ENCODE peak calls at places on chromosomes 11 and 22, in nine cellular contexts. P is PC-3, G is IMR-90, S is GM12878, Y is MM.1S, Z is mesenchymal stem cell, L is neuronal stem cell, D is neural progenitor cell, X is HCT116. W is an unnamed sample.

GRCh38 chr11:63687845-63688244 is 6.5 kb downstream of the RTN3 start:
- DNase-seq in D (no peak), P (no peak), S (no peak), X (no peak), G (no peak), L (no peak), Z (no peak), Y (no peak), W (no peak)

GRCh38 chr11:47603295-47603694 is 9.1 kb upstream of the C1QTNF4 start:
- DNase-seq in Y (no peak), D (no peak), Z (no peak), G (peak; percentile 37), S (no peak), X (no peak), L (no peak), P (peak; percentile 19), W (no peak)

GRCh38 chr22:33568934-33569496 is 351.3 kb downstream of the LARGE1 start:
- DNase-seq in L (no peak), D (no peak), P (no peak), Y (peak; percentile 41), X (no peak), Z (no peak), S (no peak), G (peak; percentile 36), W (peak; percentile 80)

GRCh38 chr11:120334894-120335462 is 1.2 kb upstream of the ARHGEF12 start:
- DNase-seq in Z (peak; percentile 97), S (peak; percentile 69), D (peak; percentile 71), X (no peak), P (peak; percentile 96), G (peak; percentile 94), Y (peak; percentile 84), L (peak; percentile 66), W (peak; percentile 85)

GRCh38 chr11:110989734-110990133 is 255.8 kb upstream of the POU2AF2 start:
- DNase-seq in D (no peak), S (no peak), L (no peak), P (no peak), G (peak; percentile 90), Z (peak; percentile 81), X (no peak), Y (no peak), W (no peak)

GRCh38 chr11:92888701-92889100 is 80.8 kb upstream of the MTNR1B start:
- DNase-seq in D (no peak), L (no peak), G (no peak), P (no peak), Z (no peak), Y (no peak), X (no peak), S (no peak), W (no peak)

GRCh38 chr22:37848587-37849088 is 581 bp upstream of the EIF3L start:
- DNase-seq in S (no peak), P (peak; percentile 18), Y (no peak), G (peak; percentile 16), L (no peak), X (peak; percentile 31), D (peak; percentile 32), Z (peak; percentile 39), W (peak; percentile 45)

GRCh38 chr11:67268036-67268683 is 1.9 kb downstream of the GRK2 start:
- DNase-seq in Z (no peak), L (no peak), S (peak; percentile 78), G (no peak), D (no peak), P (no peak), Y (peak; percentile 31), X (no peak), W (peak; percentile 89)

GRCh38 chr11:57343825-57344224 is 5.7 kb downstream of the P2RX3 start:
- DNase-seq in X (no peak), S (no peak), G (no peak), P (no peak), Z (no peak), Y (no peak), L (no peak), D (no peak), W (no peak)

GRCh38 chr11:9069861-9070470 is 21.4 kb downstream of the SCUBE2 start:
- DNase-seq in P (no peak), G (no peak), Z (no peak), L (no peak), X (no peak), Y (no peak), D (no peak), S (no peak), W (no peak)

GRCh38 chr11:57395905-57396623 is 5.6 kb upstream of the PRG2 start:
- DNase-seq in D (no peak), P (no peak), S (no peak), L (no peak), Z (no peak), Y (no peak), G (no peak), X (no peak), W (no peak)

DNA sequence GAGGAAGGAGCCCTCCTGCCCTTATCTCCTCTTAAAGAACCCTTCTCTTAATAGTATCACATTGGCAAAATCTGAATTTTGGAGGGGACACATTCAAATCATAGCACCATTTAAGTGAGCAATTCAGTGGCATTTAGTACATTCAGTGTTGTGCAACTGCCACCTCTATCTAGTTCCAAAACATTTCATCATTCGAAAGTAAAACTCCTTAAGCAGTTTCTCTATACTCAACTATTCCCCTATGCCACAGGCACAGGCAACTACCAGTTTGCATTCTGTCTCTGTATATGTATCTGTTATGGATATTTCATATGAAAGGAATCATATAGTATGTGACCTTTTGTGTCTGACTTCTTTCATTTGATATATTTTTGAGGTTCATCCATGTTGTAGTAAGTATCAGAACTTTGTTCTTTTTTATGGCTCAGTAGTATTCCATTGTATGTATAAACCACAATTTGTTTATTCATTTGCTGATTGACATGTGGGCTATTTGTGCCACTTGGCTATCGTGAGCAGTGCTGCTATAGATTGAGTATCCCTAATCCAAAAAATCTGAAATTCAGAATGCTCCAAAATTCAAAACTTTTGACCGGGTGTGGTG is 22.9 kb downstream of the FAR1 start:
- DNase-seq in Z (no peak), S (no peak), X (no peak), L (no peak), Y (no peak), P (no peak), G (no peak), D (no peak), W (no peak)
- H3K9ac ChIP-seq in Z (no peak overlapping the region), S (no peak overlapping the region), X (no peak overlapping the region), L (no peak overlapping the region), Y (no peak overlapping the region), P (no peak overlapping the region), G (no peak overlapping the region), D (no peak overlapping the region), W (no peak overlapping the region)

DNA sequence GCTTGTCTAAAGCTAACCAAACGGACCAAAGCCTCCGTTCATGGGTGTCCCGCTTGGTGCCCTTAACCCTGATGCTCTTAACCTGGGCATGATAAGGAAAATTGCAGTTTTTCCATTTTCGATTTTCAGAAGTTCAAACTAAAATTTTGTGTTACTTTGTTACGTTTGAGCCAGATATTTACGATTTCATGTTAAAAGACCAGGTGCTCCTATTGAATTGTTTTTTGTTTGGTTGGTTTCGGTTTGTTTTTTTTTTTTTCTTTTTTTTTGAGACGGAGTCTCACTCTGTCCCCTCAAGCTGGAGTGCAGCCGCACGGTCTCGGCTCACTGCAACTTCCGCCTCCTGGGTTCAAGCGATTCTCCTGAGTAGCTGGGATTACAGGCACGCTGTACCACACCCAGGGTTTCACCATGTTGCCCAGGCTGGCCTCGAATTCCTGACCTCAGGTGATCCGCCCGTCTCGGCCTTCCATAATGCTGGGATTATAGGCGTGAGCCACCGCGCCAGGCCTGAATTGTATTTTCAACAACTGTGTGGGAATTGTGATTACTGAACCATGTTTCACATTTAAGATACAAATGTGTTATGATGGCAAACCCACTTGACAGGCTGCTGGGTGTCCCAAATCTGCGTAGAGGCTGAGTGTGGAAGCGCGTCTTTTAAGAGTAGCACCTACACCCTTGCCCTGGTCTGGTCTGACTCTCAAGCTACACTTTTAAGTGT is 864 bp upstream of the USP28 start:
- DNase-seq in Y (peak; percentile 29), G (no peak), Z (no peak), S (no peak), L (no peak), X (no peak), D (no peak), P (no peak), W (peak; percentile 49)
- H3K4me1 ChIP-seq in Y (peaks cover 6% of the 10 kb centered on the region), G (peaks cover 4% of the 10 kb centered on the region), Z (peaks cover 7% of the 10 kb centered on the region), S (peaks cover 17% of the 10 kb centered on the region), L (peaks cover 12% of the 10 kb centered on the region), X (peaks cover 22% of the 10 kb centered on the region), D (peaks cover 40% of the 10 kb centered on the region), P (peaks cover 23% of the 10 kb centered on the region), W (peaks cover 35% of the 10 kb centered on the region)

GRCh38 chr11:72081184-72081644 is 564 bp downstream of the LRRC51 start:
- DNase-seq in G (no peak), L (no peak), S (no peak), Z (no peak), D (no peak), X (no peak), Y (no peak), P (no peak), W (no peak)

GRCh38 chr11:72080326-72081183 is at the start of the genes LRRC51 and NUMA1:
- DNase-seq in D (peak; percentile 100), L (peak; percentile 100), X (peak; percentile 100), Y (peak; percentile 100), Z (peak; percentile 100), P (peak; percentile 100), S (peak; percentile 99), G (peak; percentile 100), W (peak; percentile 100)

GRCh38 chr11:72079776-72080325 is 491 bp downstream of the NUMA1 start:
- DNase-seq in G (no peak), P (no peak), D (no peak), S (no peak), X (no peak), L (no peak), Z (no peak), Y (no peak), W (no peak)

GRCh38 chr11:72075756-72076155 is 4.6 kb downstream of the NUMA1 start:
- DNase-seq in D (no peak), S (no peak), Y (no peak), G (no peak), P (no peak), X (no peak), Z (peak; percentile 13), L (no peak), W (no peak)

GRCh38 chr11:72078477-72078876 is 1.9 kb downstream of the NUMA1 start:
- DNase-seq in D (no peak), G (peak; percentile 26), L (no peak), Z (no peak), P (peak; percentile 49), X (no peak), S (no peak), Y (no peak), W (no peak)
- H2AFZ ChIP-seq in D (no peak overlapping the region), G (no peak overlapping the region), L (no peak overlapping the region), Z (no peak overlapping the region), P (peak overlapping the region; percentile 5), X (no peak overlapping the region), S (no peak overlapping the region), Y (no peak overlapping the region), W (no peak overlapping the region)

DNA sequence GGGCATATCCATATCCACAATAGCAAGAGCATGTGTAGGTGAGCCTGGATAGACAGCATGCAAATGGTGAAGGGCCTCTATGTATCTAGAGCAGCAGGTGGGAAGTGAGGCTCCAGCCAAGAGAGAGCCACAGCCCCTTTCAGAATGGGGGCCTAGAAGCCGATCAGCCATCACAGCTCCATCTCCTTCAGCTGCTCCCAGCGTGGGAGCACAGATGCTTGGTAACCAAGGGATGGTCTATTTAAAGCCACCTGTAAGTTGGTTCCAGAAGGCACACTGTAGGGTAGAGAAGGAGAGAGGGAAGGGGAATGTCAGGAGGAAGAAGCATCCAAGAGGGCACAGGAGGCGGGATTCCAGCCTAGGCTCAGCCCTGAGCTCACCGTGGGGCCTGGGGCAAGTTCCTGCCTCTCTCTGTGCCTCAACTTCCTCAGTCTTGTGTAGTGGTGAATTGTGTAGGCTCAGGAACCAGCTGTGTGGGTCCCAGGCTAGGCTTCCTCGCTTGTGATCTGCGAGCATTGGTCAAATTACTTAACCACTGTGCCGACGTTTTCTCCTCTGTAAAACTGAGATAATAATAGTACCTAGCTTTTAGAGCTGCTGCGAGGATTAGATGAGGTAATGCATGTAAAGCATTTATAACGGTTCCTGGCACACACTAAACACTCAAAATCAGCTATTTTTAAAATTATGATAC is 122.9 kb upstream of the NAV2 start:
- DNase-seq in D (no peak), L (no peak), Y (no peak), S (no peak), Z (no peak), P (no peak), X (no peak), G (no peak), W (no peak)
- H3K9ac ChIP-seq in D (no peak overlapping the region), L (no peak overlapping the region), Y (no peak overlapping the region), S (no peak overlapping the region), Z (no peak overlapping the region), P (no peak overlapping the region), X (no peak overlapping the region), G (no peak overlapping the region), W (no peak overlapping the region)